ENCODE peak calls at places on chromosome 7, in six cellular contexts. L is K562, J is upper lobe of left lung, E is HepG2, D is A549, A is GM12878. B is an unnamed sample.

GRCh38 chr7:17774248-17774647 is 166.0 kb downstream of the SNX13 start:
- ATAC-seq in D (peak; percentile 53), J (no peak), E (no peak), A (peak; percentile 36), L (peak; percentile 47), B (no peak)

GRCh38 chr7:98395481-98395880 is 5.4 kb downstream of the BAIAP2L1 start:
- ATAC-seq in L (no peak), J (no peak), A (no peak), D (no peak), E (no peak), B (no peak)

GRCh38 chr7:45610660-45611299 is 36.6 kb downstream of the ADCY1 start:
- ATAC-seq in J (no peak), E (no peak), A (no peak), L (no peak), D (no peak), B (no peak)

GRCh38 chr7:33075818-33076483 is 13.4 kb upstream of the NT5C3A start:
- ATAC-seq in D (no peak), A (no peak), L (no peak), J (no peak), E (no peak), B (no peak)

GRCh38 chr7:78326870-78327269 is 528.3 kb downstream of the PHTF2 start:
- ATAC-seq in A (no peak), E (no peak), J (no peak), L (no peak), D (no peak), B (no peak)

GRCh38 chr7:120998996-120999565 is 10.6 kb downstream of the CPED1 start:
- ATAC-seq in L (peak; percentile 0), D (no peak), J (no peak), E (no peak), A (no peak), B (no peak)

GRCh38 chr7:44782460-44782859 is 14.0 kb upstream of the PPIA start:
- ATAC-seq in J (no peak), L (no peak), A (no peak), D (no peak), E (peak; percentile 24), B (no peak)

GRCh38 chr7:140009735-140010134 is 53.0 kb downstream of the PARP12 start:
- ATAC-seq in A (no peak), E (no peak), L (no peak), J (no peak), D (no peak), B (no peak)

GRCh38 chr7:133761459-133761858 is 365.7 kb upstream of the LRGUK start:
- ATAC-seq in J (no peak), D (no peak), L (no peak), A (no peak), E (no peak), B (no peak)

GRCh38 chr7:16786257-16786656 is 18.5 kb downstream of the AGR2 start:
- ATAC-seq in E (no peak), J (no peak), A (no peak), D (no peak), L (no peak), B (no peak)

GRCh38 chr7:130890176-130891020 is 156.4 kb upstream of the KLF14 start:
- ATAC-seq in E (no peak), A (no peak), D (no peak), J (peak; percentile 50), L (no peak), B (peak; percentile 72)

GRCh38 chr7:109094-109493 is 83.3 kb upstream of the FAM20C start:
- ATAC-seq in E (no peak), A (no peak), L (no peak), J (peak; percentile 58), D (no peak), B (no peak)

GRCh38 chr7:133512560-133512959 is 259.7 kb downstream of the EXOC4 start:
- ATAC-seq in D (no peak), E (no peak), A (no peak), L (no peak), J (peak; percentile 87), B (no peak)

GRCh38 chr7:70313251-70313650 is 715.0 kb downstream of the AUTS2 start:
- ATAC-seq in D (no peak), E (no peak), A (no peak), L (no peak), J (no peak), B (no peak)

GRCh38 chr7:30470783-30471182 is 7.8 kb downstream of the NOD1 start:
- ATAC-seq in L (peak; percentile 15), E (no peak), D (peak; percentile 3), A (no peak), J (peak; percentile 60), B (peak; percentile 29)

GRCh38 chr7:30470163-30470770 is 8.3 kb downstream of the NOD1 start:
- ATAC-seq in J (peak; percentile 49), D (no peak), E (no peak), L (peak; percentile 98), A (no peak), B (peak; percentile 26)

GRCh38 chr7:30468041-30468440 is 10.5 kb downstream of the NOD1 start:
- ATAC-seq in A (no peak), E (no peak), D (no peak), L (no peak), J (no peak), B (no peak)

GRCh38 chr7:30468791-30469190 is 9.8 kb downstream of the NOD1 start:
- ATAC-seq in J (no peak), D (peak; percentile 3), L (no peak), E (no peak), A (no peak), B (peak; percentile 35)

GRCh38 chr7:30469303-30469702 is 9.3 kb downstream of the NOD1 start:
- ATAC-seq in J (peak; percentile 89), A (no peak), E (peak; percentile 98), L (no peak), D (peak; percentile 98), B (peak; percentile 88)
- TF ChIP-seq EP300 in J (peak; percentile 95), A (no peak), E (no peak), L (no peak), D (no peak), B (no peak)

DNA sequence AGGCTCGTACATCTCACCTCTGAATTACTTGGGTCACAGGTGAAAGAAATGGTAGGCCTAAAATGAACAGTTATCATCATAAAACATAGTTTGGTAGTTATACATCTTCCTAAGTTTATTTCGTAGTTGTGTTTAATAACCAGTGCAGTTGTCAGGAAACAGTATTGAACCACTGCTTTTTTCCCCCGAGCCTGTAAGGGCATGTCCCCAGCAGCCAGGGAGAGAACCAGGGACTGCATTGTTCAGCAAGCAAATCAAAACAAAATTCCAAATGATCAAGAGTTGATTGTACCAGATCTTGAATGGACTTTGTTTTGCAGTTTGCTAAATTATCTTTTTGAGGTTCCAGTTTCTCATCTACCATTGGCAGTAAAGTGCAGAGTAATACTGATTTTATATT is 2.4 kb downstream of the EIF4H start:
- ATAC-seq in D (no peak), L (no peak), A (no peak), E (no peak), J (no peak), B (no peak)
- H3K4me3 ChIP-seq in D (no peak overlapping the region), L (no peak overlapping the region), A (peak overlapping the region; percentile 98), E (peak overlapping the region; percentile 8), J (no peak overlapping the region), B (peak overlapping the region; percentile 98)

GRCh38 chr7:76317782-76318487 is 15.5 kb downstream of the HSPB1 start:
- ATAC-seq in A (peak; percentile 95), D (peak; percentile 91), E (peak; percentile 95), J (peak; percentile 96), L (peak; percentile 97), B (peak; percentile 94)
- TF ChIP-seq EP300 in A (no peak), D (no peak), E (peak; percentile 82), J (no peak), L (peak; percentile 42), B (no peak)

DNA sequence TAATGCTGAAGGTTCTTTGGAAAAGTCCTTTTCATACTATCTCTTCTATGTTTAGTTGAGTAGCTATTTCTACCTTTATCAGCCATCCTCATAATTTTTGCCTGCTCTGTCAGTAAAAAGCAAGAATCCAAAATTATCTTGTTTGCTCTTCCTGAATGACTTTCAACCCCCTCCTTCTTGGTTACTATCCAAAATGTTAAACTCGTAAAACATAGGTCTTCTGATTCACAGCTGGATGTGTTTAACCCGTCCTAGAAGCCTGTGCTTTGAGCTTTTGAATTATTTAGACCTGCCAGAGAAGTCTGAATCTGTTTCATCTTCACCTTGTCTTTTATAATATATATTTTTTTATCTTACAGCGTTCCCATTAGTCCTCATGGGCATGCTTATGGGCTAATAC is 136.4 kb upstream of the MDFIC start:
- ATAC-seq in A (no peak), E (no peak), D (no peak), J (no peak), L (no peak), B (no peak)
- H3K4me3 ChIP-seq in A (no peak overlapping the region), E (no peak overlapping the region), D (no peak overlapping the region), J (no peak overlapping the region), L (no peak overlapping the region), B (no peak overlapping the region)

DNA sequence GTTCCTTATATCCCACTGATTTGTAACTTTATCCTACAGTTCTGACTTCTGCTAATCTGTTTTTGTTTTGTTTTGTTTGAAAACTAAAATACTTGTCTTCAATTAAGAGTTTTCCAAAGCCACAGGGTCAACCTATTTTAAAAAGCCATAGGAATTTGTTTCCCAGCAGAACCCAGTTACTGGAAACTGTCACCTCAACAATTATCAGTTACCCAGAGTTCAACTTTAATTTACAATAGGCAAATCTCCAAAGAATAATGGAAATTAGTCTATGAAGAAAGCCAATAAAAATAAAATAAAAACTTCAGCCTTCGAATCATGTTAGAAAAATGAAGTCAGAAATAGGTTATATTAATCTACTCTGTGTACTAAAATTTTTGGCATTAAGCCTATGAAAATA is 249.7 kb upstream of the HGF start:
- ATAC-seq in D (no peak), J (no peak), E (no peak), A (no peak), L (no peak), B (no peak)
- TF ChIP-seq EP300 in D (no peak), J (no peak), E (no peak), A (no peak), L (no peak), B (no peak)

GRCh38 chr7:76354516-76354915 is 4.3 kb downstream of the YWHAG start:
- ATAC-seq in D (no peak), A (no peak), J (no peak), E (no peak), L (no peak), B (no peak)
- H3K4me3 ChIP-seq in D (no peak overlapping the region), A (peak overlapping the region; percentile 99), J (no peak overlapping the region), E (no peak overlapping the region), L (no peak overlapping the region), B (no peak overlapping the region)

GRCh38 chr7:1555046-1555812 is 776 bp downstream of the TMEM184A start:
- ATAC-seq in J (peak; percentile 33), E (peak; percentile 75), L (peak; percentile 59), A (no peak), D (peak; percentile 68), B (peak; percentile 57)
- TF ChIP-seq EP300 in J (no peak), E (no peak), L (no peak), A (no peak), D (peak; percentile 29), B (no peak)

GRCh38 chr7:129136887-129137647 is 7.4 kb upstream of the TSPAN33 start:
- ATAC-seq in L (no peak), D (no peak), J (no peak), A (peak; percentile 83), E (no peak), B (no peak)

DNA sequence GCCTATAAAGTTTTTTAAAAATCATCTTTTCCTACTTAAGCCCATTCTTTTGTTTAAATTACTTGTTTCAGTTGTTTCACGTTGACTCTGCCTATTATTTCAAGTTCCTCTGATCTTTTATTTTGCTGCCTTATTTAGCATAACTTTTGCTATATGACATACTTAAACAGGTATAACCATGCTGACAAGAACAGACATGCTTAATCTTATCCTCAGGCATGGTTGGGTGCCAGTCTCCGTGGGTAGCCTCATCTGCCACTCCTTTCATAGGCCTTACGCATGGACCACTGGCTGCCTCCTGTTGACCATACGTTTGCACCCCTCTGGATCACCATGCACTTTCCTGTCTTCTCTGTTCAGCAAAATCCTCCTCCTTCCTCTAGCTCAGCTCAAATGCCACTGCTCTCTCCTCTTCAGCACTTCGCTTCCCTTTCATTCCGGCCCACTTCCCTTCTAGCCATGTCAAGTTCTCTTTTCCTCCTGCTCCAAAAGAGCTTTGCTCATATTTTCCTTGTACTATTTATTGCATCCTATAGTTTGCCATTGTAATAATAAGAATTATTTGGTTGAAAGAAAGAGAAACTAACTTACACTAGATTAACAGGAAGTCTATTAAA is 10.0 kb upstream of the TSPAN33 start:
- ATAC-seq in E (no peak), D (no peak), J (peak; percentile 49), A (no peak), L (no peak), B (no peak)
- H3K4me3 ChIP-seq in E (no peak overlapping the region), D (no peak overlapping the region), J (no peak overlapping the region), A (no peak overlapping the region), L (no peak overlapping the region), B (no peak overlapping the region)